ENCODE peak calls at places on chromosomes 7 and 10, in seven cellular contexts. M is caudate nucleus; G is neural crest cell; Y is activated B cell treated with CpG ODN at 0.5 μM for 24 hours; I is mesenchymal stem cell; V is activated T-cell treated with anti-CD3 and anti-CD28 coated beads, Interleukin-2, amount 50 U/mL, for 72 hours; S is HL-60. T is an unnamed sample.

GRCh38 chr10:103895458-103896186 is 22.4 kb downstream of the STN1 start:
- DNase-seq in M (no peak), G (no peak), Y (no peak), I (peak; percentile 56), V (no peak), S (no peak), T (no peak)

GRCh38 chr7:139618482-139619366 is 95.2 kb downstream of the CLEC2L start:
- DNase-seq in M (peak; percentile 18), G (peak; percentile 46), Y (no peak), I (peak; percentile 42), V (peak; percentile 46), S (no peak), T (no peak)

GRCh38 chr10:119747940-119748339 is 22.1 kb downstream of the INPP5F start:
- DNase-seq in M (no peak), G (no peak), Y (no peak), I (no peak), V (no peak), S (no peak), T (no peak)

GRCh38 chr10:12513775-12514663 is 164.7 kb downstream of the CAMK1D start:
- DNase-seq in M (no peak), G (no peak), Y (no peak), I (peak; percentile 17), V (no peak), S (no peak), T (no peak)

GRCh38 chr7:74708569-74709275 is 51.2 kb downstream of the GTF2I start:
- DNase-seq in M (no peak), G (no peak), Y (no peak), I (no peak), V (no peak), S (no peak), T (no peak)

GRCh38 chr10:104300002-104300735 is 31.2 kb downstream of the GSTO2 start:
- DNase-seq in M (no peak), G (no peak), Y (no peak), I (peak; percentile 95), V (no peak), S (no peak), T (peak; percentile 82)

GRCh38 chr7:22094413-22095304 is 149.0 kb upstream of the CDCA7L start:
- DNase-seq in M (no peak), G (no peak), Y (no peak), I (peak; percentile 2), V (no peak), S (no peak), T (no peak)

GRCh38 chr10:96548589-96548988 is 34.9 kb upstream of the TLL2 start:
- DNase-seq in M (no peak), G (no peak), Y (no peak), I (no peak), V (no peak), S (no peak), T (no peak)

T was measured in brain pericyte.